ENCODE peak calls at places on chromosomes 4 and X, in ten cellular contexts. N, T, M, V, R, O, E, K, P and B are unnamed samples.

GRCh38 chr4:151251922-151252321 is 25.0 kb upstream of the PRSS48 start:
- DNase-seq in V (no peak), R (peak; percentile 15), P (no peak), K (no peak), T (no peak), O (no peak), N (no peak), E (no peak), M (no peak), B (no peak)

GRCh38 chrX:110097920-110098319 is 95.0 kb downstream of the TMEM164 start:
- DNase-seq in R (no peak), V (no peak), K (no peak), T (no peak), O (no peak), N (no peak), M (no peak), E (no peak), P (no peak), B (no peak)

GRCh38 chr4:7159923-7160322 is 32.4 kb upstream of the SORCS2 start:
- DNase-seq in N (no peak), K (no peak), O (no peak), V (peak; percentile 74), R (no peak), E (no peak), M (no peak), T (no peak), P (no peak), B (no peak)

GRCh38 chrX:69314436-69315348 is 149.4 kb upstream of the PJA1 start:
- DNase-seq in O (no peak), R (no peak), K (no peak), E (no peak), T (no peak), V (no peak), M (no peak), P (no peak), N (no peak), B (no peak)

GRCh38 chr4:183670251-183670650 is 11.2 kb downstream of the TRAPPC11 start:
- DNase-seq in O (no peak), P (no peak), T (no peak), V (no peak), M (no peak), N (no peak), E (no peak), K (no peak), R (no peak), B (no peak)

GRCh38 chr4:146110847-146111485 is 64.6 kb upstream of the LSM6 start:
- DNase-seq in N (no peak), R (no peak), K (no peak), T (no peak), E (no peak), P (no peak), V (peak; percentile 30), M (no peak), O (no peak), B (no peak)

GRCh38 chr4:99159699-99160098 is 15.6 kb upstream of the ADH4 start:
- DNase-seq in P (no peak), N (no peak), V (no peak), E (peak; percentile 23), T (no peak), R (no peak), M (no peak), O (no peak), K (no peak), B (no peak)

GRCh38 chrX:86148024-86148511 is at the start of gene DACH2:
- DNase-seq in K (peak; percentile 80), V (no peak), M (peak; percentile 50), O (no peak), N (peak; percentile 90), E (peak; percentile 16), T (peak; percentile 3), R (peak; percentile 63), P (no peak), B (peak; percentile 35)

GRCh38 chr4:78645853-78646757 is 94.5 kb downstream of the ANXA3 start:
- DNase-seq in K (peak; percentile 76), P (no peak), M (no peak), V (no peak), T (no peak), N (no peak), R (peak; percentile 66), E (peak; percentile 98), O (peak; percentile 93), B (no peak)